ENCODE peak calls at places on chromosomes 5 and 9, in four cellular contexts. W is stimulated activated naive CD8-positive, alpha-beta T cell treated with anti-CD3 and anti-CD28 coated beads, Interleukin-15, amount 100 ng/mL, for 72 hours; E is activated CD4-positive, alpha-beta T cell treated with anti-CD3 and anti-CD28 coated beads, Interleukin-2, amount 50 U/mL, for 1 hour; D is activated CD4-positive, CD25-positive, alpha-beta regulatory T cell treated with anti-CD3 and anti-CD28 coated beads, Interleukin-2, amount 50 U/mL, for 72 hours. B is an unnamed sample.

GRCh38 chr5:17257705-17258273 is 40.4 kb downstream of the BASP1 start:
- DNase-seq in W (no peak), E (no peak), D (no peak), B (no peak)

GRCh38 chr5:42005561-42006153 is 80.6 kb downstream of the FBXO4 start:
- DNase-seq in W (no peak), D (no peak), E (no peak), B (peak; percentile 0)

GRCh38 chr5:83095973-83096539 is 18.7 kb downstream of the XRCC4 start:
- DNase-seq in D (no peak), W (no peak), E (no peak), B (no peak)

GRCh38 chr9:97176206-97176605 is 131.3 kb upstream of the CCDC180 start:
- DNase-seq in W (no peak), E (no peak), D (no peak), B (no peak)

GRCh38 chr5:82156876-82157275 is 121.3 kb downstream of the RPS23 start:
- DNase-seq in E (no peak), D (no peak), W (no peak), B (no peak)

GRCh38 chr9:102841376-102841775 is 153.8 kb upstream of the CYLC2 start:
- DNase-seq in D (no peak), W (no peak), E (no peak), B (no peak)

GRCh38 chr9:5778799-5779198 is 54.1 kb downstream of the ERMP1 start:
- DNase-seq in W (no peak), D (no peak), E (no peak), B (no peak)

GRCh38 chr9:133160742-133161541 is 2.8 kb downstream of the GBGT1 start:
- DNase-seq in W (no peak), E (peak; percentile 39), D (no peak), B (no peak)

GRCh38 chr9:4096121-4096520 is 203.7 kb downstream of the GLIS3 start:
- DNase-seq in W (no peak), D (no peak), E (no peak), B (no peak)

GRCh38 chr5:134891473-134891872 is 13.5 kb upstream of the PCBD2 start:
- DNase-seq in E (no peak), W (no peak), D (no peak), B (no peak)

GRCh38 chr9:71145179-71145578 is 23.8 kb upstream of the TRPM3 start:
- DNase-seq in D (no peak), E (no peak), W (no peak), B (no peak)

GRCh38 chr5:9387879-9388278 is 158.0 kb downstream of the SEMA5A start:
- DNase-seq in D (no peak), E (no peak), W (no peak), B (no peak)

GRCh38 chr9:129781991-129782390 is 21.0 kb upstream of the TOR1B start:
- DNase-seq in E (no peak), D (no peak), W (no peak), B (no peak)

GRCh38 chr5:167699434-167699833 is 592.0 kb upstream of the WWC1 start:
- DNase-seq in D (no peak), E (no peak), W (no peak), B (no peak)

GRCh38 chr5:40677456-40677855 is 2.3 kb upstream of the PTGER4 start:
- DNase-seq in W (no peak), E (no peak), D (no peak), B (no peak)

GRCh38 chr5:61624966-61625681 is 293.1 kb downstream of the ZSWIM6 start:
- DNase-seq in E (no peak), D (no peak), W (no peak), B (peak; percentile 15)

GRCh38 chr5:116759860-116760644 is 185.4 kb upstream of the SEMA6A start:
- DNase-seq in E (no peak), D (no peak), W (no peak), B (no peak)

GRCh38 chr9:72589684-72590555 is 68.5 kb downstream of the TMC1 start:
- DNase-seq in E (no peak), W (no peak), D (no peak), B (no peak)

GRCh38 chr9:90044263-90044662 is 439.5 kb downstream of the GADD45G start:
- DNase-seq in D (no peak), W (no peak), E (no peak), B (no peak)

GRCh38 chr9:126233175-126233574 is 93.5 kb upstream of the MVB12B start:
- DNase-seq in W (no peak), D (no peak), E (no peak), B (no peak)

GRCh38 chr5:56412601-56413379 is 179.7 kb upstream of the ANKRD55 start:
- DNase-seq in W (no peak), E (no peak), D (no peak), B (no peak)

GRCh38 chr9:133842721-133843227 is 104.6 kb upstream of the SARDH start:
- DNase-seq in W (no peak), E (no peak), D (no peak), B (no peak)

GRCh38 chr9:23674016-23674585 is 151.9 kb downstream of the ELAVL2 start:
- DNase-seq in W (no peak), E (no peak), D (no peak), B (no peak)

GRCh38 chr5:123874600-123875201 is 362.7 kb downstream of the CSNK1G3 start:
- DNase-seq in W (no peak), D (no peak), E (no peak), B (peak; percentile 45)

GRCh38 chr9:134604834-134605233 is 36.8 kb upstream of the COL5A1 start:
- DNase-seq in W (no peak), E (no peak), D (no peak), B (no peak)

GRCh38 chr5:173483160-173483559 is 133.3 kb downstream of the BOD1 start:
- DNase-seq in W (no peak), D (no peak), E (no peak), B (no peak)

GRCh38 chr5:122192883-122193496 is 63.6 kb downstream of the ZNF474 start:
- DNase-seq in E (no peak), D (no peak), W (no peak), B (no peak)

GRCh38 chr9:124828679-124829669 is 24.3 kb upstream of the WDR38 start:
- DNase-seq in D (no peak), W (no peak), E (no peak), B (no peak)

GRCh38 chr9:121299467-121300282 is 31.7 kb downstream of the GSN start:
- DNase-seq in E (no peak), D (no peak), W (peak; percentile 25), B (peak; percentile 41)

GRCh38 chr9:70594546-70594945 is 180.1 kb upstream of the KLF9 start:
- DNase-seq in W (no peak), D (no peak), E (no peak), B (no peak)

GRCh38 chr9:13804532-13804931 is 509.4 kb downstream of the NFIB start:
- DNase-seq in E (no peak), W (no peak), D (no peak), B (no peak)

GRCh38 chr5:107404595-107405366 is 266.0 kb downstream of the EFNA5 start:
- DNase-seq in E (no peak), D (no peak), W (no peak), B (no peak)

GRCh38 chr5:160188151-160188967 is 40.9 kb upstream of the FABP6 start:
- DNase-seq in W (no peak), E (no peak), D (no peak), B (no peak)

GRCh38 chr9:121650220-121651013 is 1.0 kb upstream of the DAB2IP start:
- DNase-seq in E (no peak), W (no peak), D (no peak), B (no peak)

B was measured in hippocampal formation.